ENCODE peak calls at places on chromosomes 13 and 19, in four cellular contexts. K is heart left ventricle, M is right lobe of liver, A is esophagus squamous epithelium. E is an unnamed sample.

GRCh38 chr19:19711306-19711933 is 21.5 kb downstream of the ZNF14 start:
- DNase-seq in K (no peak), M (no peak), A (no peak), E (no peak)

GRCh38 chr13:31044658-31045620 is 112.5 kb downstream of the TEX26 start:
- DNase-seq in K (no peak), M (no peak), A (no peak), E (no peak)

GRCh38 chr19:10812902-10813404 is 23.1 kb downstream of the TMED1 start:
- DNase-seq in K (peak; percentile 45), M (no peak), A (no peak), E (peak; percentile 36)

GRCh38 chr13:26051231-26052135 is at the start of gene SHISA2:
- DNase-seq in K (peak; percentile 25), M (no peak), A (no peak), E (no peak)

GRCh38 chr13:73722120-73722519 is 412.1 kb downstream of the KLF12 start:
- DNase-seq in K (no peak), M (no peak), A (no peak), E (no peak)

GRCh38 chr19:40217027-40217810 is 965 bp downstream of the TTC9B start:
- DNase-seq in K (no peak), M (peak; percentile 49), A (no peak), E (no peak)

GRCh38 chr19:7578127-7578526 is 17.5 kb upstream of the CAMSAP3 start:
- DNase-seq in K (no peak), M (no peak), A (no peak), E (no peak)

GRCh38 chr19:38049105-38049649 is 142.2 kb downstream of the SIPA1L3 start:
- DNase-seq in K (no peak), M (no peak), A (no peak), E (no peak)

GRCh38 chr13:103161476-103161875 is 95.3 kb upstream of the SLC10A2 start:
- DNase-seq in K (no peak), M (no peak), A (no peak), E (no peak)

GRCh38 chr13:47170971-47171370 is 274.1 kb upstream of the HTR2A start:
- DNase-seq in K (no peak), M (no peak), A (no peak), E (no peak)
- TF ChIP-seq POLR2A in K (no peak), M (no peak), A (no peak), E (no peak)

GRCh38 chr19:16678498-16678897 is 17.6 kb downstream of the TMEM38A start:
- DNase-seq in K (no peak), M (no peak), A (no peak), E (no peak)

GRCh38 chr19:16676101-16676798 is 15.3 kb downstream of the TMEM38A start:
- DNase-seq in K (no peak), M (peak; percentile 60), A (no peak), E (no peak)

GRCh38 chr19:16677060-16677459 is 16.1 kb downstream of the TMEM38A start:
- DNase-seq in K (no peak), M (no peak), A (no peak), E (no peak)

GRCh38 chr19:16682539-16682938 is 21.6 kb downstream of the TMEM38A start:
- DNase-seq in K (no peak), M (no peak), A (no peak), E (no peak)

GRCh38 chr19:16679811-16680210 is 18.9 kb downstream of the TMEM38A start:
- DNase-seq in K (no peak), M (no peak), A (no peak), E (no peak)
- TF ChIP-seq CTCF in K (no peak), M (no peak), A (no peak), E (no peak)

DNA sequence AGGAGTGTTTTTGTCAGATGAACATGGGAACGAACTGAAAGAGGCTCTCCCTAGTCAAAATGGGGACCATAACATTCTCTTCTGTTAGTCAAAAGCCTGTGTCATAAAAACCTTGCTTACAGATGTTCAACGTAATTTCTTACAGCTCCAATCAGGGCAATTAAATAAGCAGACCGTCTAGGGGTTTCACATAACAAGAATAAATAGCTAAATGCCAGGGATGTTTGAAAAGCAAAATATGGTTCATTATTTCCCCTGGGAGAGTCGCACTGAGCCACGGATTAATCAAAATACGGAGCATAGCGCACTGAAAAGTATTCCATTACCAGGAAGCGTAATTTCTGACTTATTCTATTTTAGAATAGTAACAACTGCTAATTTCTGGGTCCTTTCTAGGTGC is 63.7 kb upstream of the MRI1 start:
- DNase-seq in K (no peak), M (no peak), A (no peak), E (no peak)
- TF ChIP-seq POLR2A in K (no peak), M (no peak), A (no peak), E (no peak)

GRCh38 chr19:46604781-46605355 is 3.7 kb downstream of the CALM3 start:
- DNase-seq in K (peak; percentile 21), M (peak; percentile 68), A (no peak), E (no peak)
- TF ChIP-seq CTCF in K (no peak), M (no peak), A (no peak), E (no peak)

E was measured in lower leg skin.